ENCODE peak calls at places on chromosomes 12 and 14, in seven cellular contexts. One of them, this sample, is unnamed.

GRCh38 chr14:73764881-73765280 is 50.7 kb upstream of the PNMA1 start:
- DNase-seq in psoas muscle: peak
- DNase-seq in anterior cingulate cortex: peak
- DNase-seq in iris pigment epithelial cell: no peak
- DNase-seq in mammary epithelial cell: no peak
- DNase-seq in right cardiac atrium: peak
- DNase-seq in foreskin keratinocyte: no peak
- DNase-seq in this sample: no peak

GRCh38 chr12:8781326-8781725 is 41.1 kb upstream of the A2ML1 start:
- DNase-seq in psoas muscle: no peak
- DNase-seq in anterior cingulate cortex: no peak
- DNase-seq in iris pigment epithelial cell: no peak
- DNase-seq in mammary epithelial cell: no peak
- DNase-seq in right cardiac atrium: no peak
- DNase-seq in foreskin keratinocyte: no peak
- DNase-seq in this sample: no peak

GRCh38 chr12:129332286-129332685 is 479.0 kb downstream of the GLT1D1 start:
- DNase-seq in psoas muscle: no peak
- DNase-seq in anterior cingulate cortex: no peak
- DNase-seq in iris pigment epithelial cell: no peak
- DNase-seq in mammary epithelial cell: no peak
- DNase-seq in right cardiac atrium: no peak
- DNase-seq in foreskin keratinocyte: no peak
- DNase-seq in this sample: no peak

GRCh38 chr14:99654235-99655000 is 9.5 kb downstream of the HHIPL1 start:
- DNase-seq in psoas muscle: peak
- DNase-seq in anterior cingulate cortex: peak
- DNase-seq in iris pigment epithelial cell: peak
- DNase-seq in mammary epithelial cell: peak
- DNase-seq in right cardiac atrium: peak
- DNase-seq in foreskin keratinocyte: peak
- DNase-seq in this sample: no peak

GRCh38 chr12:124006582-124007170 is 33.7 kb downstream of the ZNF664 start:
- DNase-seq in psoas muscle: no peak
- DNase-seq in anterior cingulate cortex: no peak
- DNase-seq in iris pigment epithelial cell: no peak
- DNase-seq in mammary epithelial cell: no peak
- DNase-seq in right cardiac atrium: no peak
- DNase-seq in foreskin keratinocyte: no peak
- DNase-seq in this sample: peak

GRCh38 chr12:51247523-51248206 is 9.0 kb downstream of the DAZAP2 start:
- DNase-seq in psoas muscle: no peak
- DNase-seq in anterior cingulate cortex: no peak
- DNase-seq in iris pigment epithelial cell: no peak
- DNase-seq in mammary epithelial cell: no peak
- DNase-seq in right cardiac atrium: no peak
- DNase-seq in foreskin keratinocyte: no peak
- DNase-seq in this sample: no peak

GRCh38 chr14:59271734-59272133 is 83.3 kb downstream of the DAAM1 start:
- DNase-seq in psoas muscle: no peak
- DNase-seq in anterior cingulate cortex: no peak
- DNase-seq in iris pigment epithelial cell: peak
- DNase-seq in mammary epithelial cell: no peak
- DNase-seq in right cardiac atrium: no peak
- DNase-seq in foreskin keratinocyte: no peak
- DNase-seq in this sample: no peak

GRCh38 chr12:121702944-121703343 is 9.6 kb upstream of the TMEM120B start:
- DNase-seq in psoas muscle: no peak
- DNase-seq in anterior cingulate cortex: no peak
- DNase-seq in iris pigment epithelial cell: no peak
- DNase-seq in mammary epithelial cell: no peak
- DNase-seq in right cardiac atrium: no peak
- DNase-seq in foreskin keratinocyte: no peak
- DNase-seq in this sample: no peak

GRCh38 chr12:14937689-14938088 is 648 bp downstream of the ERP27 start:
- DNase-seq in psoas muscle: no peak
- DNase-seq in anterior cingulate cortex: no peak
- DNase-seq in iris pigment epithelial cell: no peak
- DNase-seq in mammary epithelial cell: no peak
- DNase-seq in right cardiac atrium: no peak
- DNase-seq in foreskin keratinocyte: no peak
- DNase-seq in this sample: no peak

GRCh38 chr12:82708507-82708906 is 21.8 kb downstream of the TMTC2 start:
- DNase-seq in psoas muscle: no peak
- DNase-seq in anterior cingulate cortex: peak
- DNase-seq in iris pigment epithelial cell: no peak
- DNase-seq in mammary epithelial cell: no peak
- DNase-seq in right cardiac atrium: peak
- DNase-seq in foreskin keratinocyte: no peak
- DNase-seq in this sample: no peak

GRCh38 chr12:103348935-103349334 is 146.8 kb downstream of the C12orf42 start:
- DNase-seq in psoas muscle: no peak
- DNase-seq in anterior cingulate cortex: no peak
- DNase-seq in iris pigment epithelial cell: no peak
- DNase-seq in mammary epithelial cell: no peak
- DNase-seq in right cardiac atrium: no peak
- DNase-seq in foreskin keratinocyte: no peak
- DNase-seq in this sample: no peak

GRCh38 chr12:52067081-52067374 is 2.8 kb upstream of the ATG101 start:
- DNase-seq in psoas muscle: no peak
- DNase-seq in anterior cingulate cortex: no peak
- DNase-seq in iris pigment epithelial cell: no peak
- DNase-seq in mammary epithelial cell: no peak
- DNase-seq in right cardiac atrium: no peak
- DNase-seq in foreskin keratinocyte: no peak
- DNase-seq in this sample: no peak

GRCh38 chr14:66624319-66624937 is 116.5 kb downstream of the GPHN start:
- DNase-seq in psoas muscle: peak
- DNase-seq in anterior cingulate cortex: peak
- DNase-seq in iris pigment epithelial cell: peak
- DNase-seq in mammary epithelial cell: peak
- DNase-seq in right cardiac atrium: peak
- DNase-seq in foreskin keratinocyte: peak
- DNase-seq in this sample: peak

GRCh38 chr14:52033131-52033642 is 35.7 kb downstream of the NID2 start:
- DNase-seq in psoas muscle: no peak
- DNase-seq in anterior cingulate cortex: no peak
- DNase-seq in iris pigment epithelial cell: peak
- DNase-seq in mammary epithelial cell: peak
- DNase-seq in right cardiac atrium: no peak
- DNase-seq in foreskin keratinocyte: no peak
- DNase-seq in this sample: no peak

GRCh38 chr14:100292301-100292775 is 13.9 kb downstream of the SLC25A29 start:
- DNase-seq in psoas muscle: no peak
- DNase-seq in anterior cingulate cortex: no peak
- DNase-seq in iris pigment epithelial cell: no peak
- DNase-seq in mammary epithelial cell: no peak
- DNase-seq in right cardiac atrium: no peak
- DNase-seq in foreskin keratinocyte: no peak
- DNase-seq in this sample: no peak

GRCh38 chr12:32240833-32241232 is 134.2 kb downstream of the BICD1 start:
- DNase-seq in psoas muscle: no peak
- DNase-seq in anterior cingulate cortex: no peak
- DNase-seq in iris pigment epithelial cell: peak
- DNase-seq in mammary epithelial cell: peak
- DNase-seq in right cardiac atrium: no peak
- DNase-seq in foreskin keratinocyte: peak
- DNase-seq in this sample: no peak

GRCh38 chr12:31387466-31387865 is 61.5 kb upstream of the SINHCAF start:
- DNase-seq in psoas muscle: no peak
- DNase-seq in anterior cingulate cortex: no peak
- DNase-seq in iris pigment epithelial cell: no peak
- DNase-seq in mammary epithelial cell: peak
- DNase-seq in right cardiac atrium: no peak
- DNase-seq in foreskin keratinocyte: peak
- DNase-seq in this sample: no peak

GRCh38 chr12:47141459-47141858 is 61.7 kb upstream of the AMIGO2 start:
- DNase-seq in psoas muscle: no peak
- DNase-seq in anterior cingulate cortex: no peak
- DNase-seq in iris pigment epithelial cell: no peak
- DNase-seq in mammary epithelial cell: peak
- DNase-seq in right cardiac atrium: no peak
- DNase-seq in foreskin keratinocyte: peak
- DNase-seq in this sample: no peak

GRCh38 chr12:76025601-76026575 is 5.7 kb downstream of the PHLDA1 start:
- DNase-seq in psoas muscle: no peak
- DNase-seq in anterior cingulate cortex: no peak
- DNase-seq in iris pigment epithelial cell: no peak
- DNase-seq in mammary epithelial cell: peak
- DNase-seq in right cardiac atrium: no peak
- DNase-seq in foreskin keratinocyte: peak
- DNase-seq in this sample: no peak

GRCh38 chr12:121036810-121037326 is 2.2 kb downstream of the OASL start:
- DNase-seq in psoas muscle: no peak
- DNase-seq in anterior cingulate cortex: no peak
- DNase-seq in iris pigment epithelial cell: peak
- DNase-seq in mammary epithelial cell: peak
- DNase-seq in right cardiac atrium: no peak
- DNase-seq in foreskin keratinocyte: peak
- DNase-seq in this sample: no peak

GRCh38 chr12:29043069-29043468 is 106.0 kb upstream of the FAR2 start:
- DNase-seq in psoas muscle: no peak
- DNase-seq in anterior cingulate cortex: no peak
- DNase-seq in iris pigment epithelial cell: peak
- DNase-seq in mammary epithelial cell: no peak
- DNase-seq in right cardiac atrium: no peak
- DNase-seq in foreskin keratinocyte: no peak
- DNase-seq in this sample: no peak